ENCODE peak calls at places on chromosome X, in seven cellular contexts. One of them, this sample, is unnamed.

GRCh38 chrX:151386838-151387459 is 10.1 kb upstream of the VMA21 start:
- DNase-seq in heart left ventricle: peak; percentile 46
- DNase-seq in lung: no peak
- DNase-seq in uterus: no peak
- DNase-seq in CD8-positive, alpha-beta T cell: no peak
- DNase-seq in hepatocyte: peak; percentile 25
- DNase-seq in ascending aorta: no peak
- DNase-seq in this sample: peak; percentile 22

GRCh38 chrX:24979081-24979480 is 36.7 kb downstream of the ARX start:
- DNase-seq in heart left ventricle: no peak
- DNase-seq in lung: no peak
- DNase-seq in uterus: no peak
- DNase-seq in CD8-positive, alpha-beta T cell: no peak
- DNase-seq in hepatocyte: no peak
- DNase-seq in ascending aorta: no peak
- DNase-seq in this sample: no peak

GRCh38 chrX:119266364-119266995 is 30.4 kb downstream of the PGRMC1 start:
- DNase-seq in heart left ventricle: no peak
- DNase-seq in lung: no peak
- DNase-seq in uterus: no peak
- DNase-seq in CD8-positive, alpha-beta T cell: no peak
- DNase-seq in hepatocyte: peak; percentile 43
- DNase-seq in ascending aorta: no peak
- DNase-seq in this sample: no peak

GRCh38 chrX:41382699-41383645 is 49.0 kb downstream of the DDX3X start:
- DNase-seq in heart left ventricle: no peak
- DNase-seq in lung: no peak
- DNase-seq in uterus: no peak
- DNase-seq in CD8-positive, alpha-beta T cell: no peak
- DNase-seq in hepatocyte: peak; percentile 56
- DNase-seq in ascending aorta: no peak
- DNase-seq in this sample: no peak

GRCh38 chrX:134798472-134798871 is 140.2 kb upstream of the PLAC1 start:
- DNase-seq in heart left ventricle: no peak
- DNase-seq in lung: no peak
- DNase-seq in uterus: no peak
- DNase-seq in CD8-positive, alpha-beta T cell: no peak
- DNase-seq in hepatocyte: no peak
- DNase-seq in ascending aorta: no peak
- DNase-seq in this sample: no peak

GRCh38 chrX:109847257-109848187 is 114.5 kb upstream of the ACSL4 start:
- DNase-seq in heart left ventricle: no peak
- DNase-seq in lung: no peak
- DNase-seq in uterus: peak; percentile 37
- DNase-seq in CD8-positive, alpha-beta T cell: no peak
- DNase-seq in hepatocyte: peak; percentile 35
- DNase-seq in ascending aorta: no peak
- DNase-seq in this sample: no peak

GRCh38 chrX:49155243-49155899 is 7.2 kb upstream of the MAGIX start:
- DNase-seq in heart left ventricle: peak; percentile 45
- DNase-seq in lung: peak; percentile 64
- DNase-seq in uterus: peak; percentile 73
- DNase-seq in CD8-positive, alpha-beta T cell: no peak
- DNase-seq in hepatocyte: peak; percentile 62
- DNase-seq in ascending aorta: no peak
- DNase-seq in this sample: no peak

GRCh38 chrX:74297766-74298165 is 6.2 kb upstream of the ZCCHC13 start:
- DNase-seq in heart left ventricle: no peak
- DNase-seq in lung: no peak
- DNase-seq in uterus: no peak
- DNase-seq in CD8-positive, alpha-beta T cell: no peak
- DNase-seq in hepatocyte: no peak
- DNase-seq in ascending aorta: no peak
- DNase-seq in this sample: no peak

GRCh38 chrX:33252306-33252825 is 41.0 kb upstream of the DMD start:
- DNase-seq in heart left ventricle: no peak
- DNase-seq in lung: no peak
- DNase-seq in uterus: no peak
- DNase-seq in CD8-positive, alpha-beta T cell: no peak
- DNase-seq in hepatocyte: no peak
- DNase-seq in ascending aorta: no peak
- DNase-seq in this sample: no peak

GRCh38 chrX:115988825-115989224 is 181.7 kb upstream of the AGTR2 start:
- DNase-seq in heart left ventricle: no peak
- DNase-seq in lung: no peak
- DNase-seq in uterus: no peak
- DNase-seq in CD8-positive, alpha-beta T cell: no peak
- DNase-seq in hepatocyte: no peak
- DNase-seq in ascending aorta: no peak
- DNase-seq in this sample: no peak

GRCh38 chrX:108516184-108516583 is 76.5 kb downstream of the COL4A5 start:
- DNase-seq in heart left ventricle: no peak
- DNase-seq in lung: no peak
- DNase-seq in uterus: no peak
- DNase-seq in CD8-positive, alpha-beta T cell: no peak
- DNase-seq in hepatocyte: peak; percentile 6
- DNase-seq in ascending aorta: no peak
- DNase-seq in this sample: no peak

GRCh38 chrX:153423652-153424051 is 12.4 kb downstream of the ZFP92 start:
- DNase-seq in heart left ventricle: peak; percentile 51
- DNase-seq in lung: peak; percentile 55
- DNase-seq in uterus: no peak
- DNase-seq in CD8-positive, alpha-beta T cell: no peak
- DNase-seq in hepatocyte: peak; percentile 35
- DNase-seq in ascending aorta: no peak
- DNase-seq in this sample: peak; percentile 52

GRCh38 chrX:5080812-5081211 is 1147.9 kb downstream of the NLGN4X start:
- DNase-seq in heart left ventricle: no peak
- DNase-seq in lung: no peak
- DNase-seq in uterus: no peak
- DNase-seq in CD8-positive, alpha-beta T cell: no peak
- DNase-seq in hepatocyte: no peak
- DNase-seq in ascending aorta: no peak
- DNase-seq in this sample: no peak

GRCh38 chrX:22392176-22392814 is 119.6 kb downstream of the CBLL2 start:
- DNase-seq in heart left ventricle: no peak
- DNase-seq in lung: no peak
- DNase-seq in uterus: no peak
- DNase-seq in CD8-positive, alpha-beta T cell: no peak
- DNase-seq in hepatocyte: no peak
- DNase-seq in ascending aorta: no peak
- DNase-seq in this sample: no peak

GRCh38 chrX:50877310-50877709 is 33.2 kb upstream of the BMP15 start:
- DNase-seq in heart left ventricle: peak; percentile 27
- DNase-seq in lung: no peak
- DNase-seq in uterus: no peak
- DNase-seq in CD8-positive, alpha-beta T cell: no peak
- DNase-seq in hepatocyte: no peak
- DNase-seq in ascending aorta: no peak
- DNase-seq in this sample: no peak

GRCh38 chrX:141787655-141788054 is 50.5 kb upstream of the MAGEC3 start:
- DNase-seq in heart left ventricle: no peak
- DNase-seq in lung: no peak
- DNase-seq in uterus: no peak
- DNase-seq in CD8-positive, alpha-beta T cell: no peak
- DNase-seq in hepatocyte: no peak
- DNase-seq in ascending aorta: no peak
- DNase-seq in this sample: no peak

GRCh38 chrX:125998432-125998831 is 167.7 kb downstream of the DCAF12L2 start:
- DNase-seq in heart left ventricle: no peak
- DNase-seq in lung: no peak
- DNase-seq in uterus: no peak
- DNase-seq in CD8-positive, alpha-beta T cell: no peak
- DNase-seq in hepatocyte: peak; percentile 14
- DNase-seq in ascending aorta: no peak
- DNase-seq in this sample: no peak

GRCh38 chrX:94057385-94057784 is 383.4 kb downstream of the FAM133A start:
- DNase-seq in heart left ventricle: no peak
- DNase-seq in lung: no peak
- DNase-seq in uterus: no peak
- DNase-seq in CD8-positive, alpha-beta T cell: no peak
- DNase-seq in hepatocyte: no peak
- DNase-seq in ascending aorta: no peak
- DNase-seq in this sample: no peak

GRCh38 chrX:47633671-47634590 is 4.2 kb upstream of the CFP start:
- DNase-seq in heart left ventricle: no peak
- DNase-seq in lung: no peak
- DNase-seq in uterus: no peak
- DNase-seq in CD8-positive, alpha-beta T cell: no peak
- DNase-seq in hepatocyte: no peak
- DNase-seq in ascending aorta: no peak
- DNase-seq in this sample: no peak

GRCh38 chrX:14015941-14016340 is 13.8 kb downstream of the GEMIN8 start:
- DNase-seq in heart left ventricle: no peak
- DNase-seq in lung: no peak
- DNase-seq in uterus: no peak
- DNase-seq in CD8-positive, alpha-beta T cell: no peak
- DNase-seq in hepatocyte: no peak
- DNase-seq in ascending aorta: no peak
- DNase-seq in this sample: no peak

GRCh38 chrX:7147431-7147977 is at the start of gene STS:
- DNase-seq in heart left ventricle: peak; percentile 79
- DNase-seq in lung: peak; percentile 33
- DNase-seq in uterus: peak; percentile 33
- DNase-seq in CD8-positive, alpha-beta T cell: peak; percentile 6
- DNase-seq in hepatocyte: peak; percentile 59
- DNase-seq in ascending aorta: no peak
- DNase-seq in this sample: peak; percentile 38

GRCh38 chrX:71615056-71615455 is 3.3 kb downstream of the CXCR3 start:
- DNase-seq in heart left ventricle: no peak
- DNase-seq in lung: no peak
- DNase-seq in uterus: no peak
- DNase-seq in CD8-positive, alpha-beta T cell: no peak
- DNase-seq in hepatocyte: no peak
- DNase-seq in ascending aorta: no peak
- DNase-seq in this sample: no peak

GRCh38 chrX:24245201-24245600 is 68.7 kb downstream of the SUPT20HL2 start:
- DNase-seq in heart left ventricle: no peak
- DNase-seq in lung: no peak
- DNase-seq in uterus: no peak
- DNase-seq in CD8-positive, alpha-beta T cell: no peak
- DNase-seq in hepatocyte: peak; percentile 61
- DNase-seq in ascending aorta: no peak
- DNase-seq in this sample: no peak

GRCh38 chrX:64976673-64977040 is 407 bp upstream of the ZC4H2 start:
- DNase-seq in heart left ventricle: no peak
- DNase-seq in lung: no peak
- DNase-seq in uterus: no peak
- DNase-seq in CD8-positive, alpha-beta T cell: no peak
- DNase-seq in hepatocyte: no peak
- DNase-seq in ascending aorta: no peak
- DNase-seq in this sample: no peak

GRCh38 chrX:152912121-152912520 is 14.3 kb downstream of the ZNF185 start:
- DNase-seq in heart left ventricle: no peak
- DNase-seq in lung: no peak
- DNase-seq in uterus: no peak
- DNase-seq in CD8-positive, alpha-beta T cell: no peak
- DNase-seq in hepatocyte: no peak
- DNase-seq in ascending aorta: no peak
- DNase-seq in this sample: no peak

GRCh38 chrX:45758319-45758718 is 557.6 kb upstream of the DIPK2B start:
- DNase-seq in heart left ventricle: no peak
- DNase-seq in lung: no peak
- DNase-seq in uterus: no peak
- DNase-seq in CD8-positive, alpha-beta T cell: no peak
- DNase-seq in hepatocyte: no peak
- DNase-seq in ascending aorta: no peak
- DNase-seq in this sample: no peak
- H3K4me3 ChIP-seq in heart left ventricle: no peak overlapping the region
- H3K4me3 ChIP-seq in lung: no peak overlapping the region
- H3K4me3 ChIP-seq in uterus: no peak overlapping the region
- H3K4me3 ChIP-seq in CD8-positive, alpha-beta T cell: no peak overlapping the region
- H3K4me3 ChIP-seq in hepatocyte: no peak overlapping the region
- H3K4me3 ChIP-seq in ascending aorta: no peak overlapping the region
- H3K4me3 ChIP-seq in this sample: no peak overlapping the region

GRCh38 chrX:132491191-132491590 is 2.4 kb upstream of the MBNL3 start:
- DNase-seq in heart left ventricle: no peak
- DNase-seq in lung: no peak
- DNase-seq in uterus: no peak
- DNase-seq in CD8-positive, alpha-beta T cell: no peak
- DNase-seq in hepatocyte: peak; percentile 19
- DNase-seq in ascending aorta: no peak
- DNase-seq in this sample: no peak
- H3K27ac ChIP-seq in heart left ventricle: no peak overlapping the region
- H3K27ac ChIP-seq in lung: no peak overlapping the region
- H3K27ac ChIP-seq in uterus: no peak overlapping the region
- H3K27ac ChIP-seq in CD8-positive, alpha-beta T cell: no peak overlapping the region
- H3K27ac ChIP-seq in hepatocyte: no peak overlapping the region
- H3K27ac ChIP-seq in ascending aorta: no peak overlapping the region
- H3K27ac ChIP-seq in this sample: no peak overlapping the region

GRCh38 chrX:12978205-12979010 is 3.5 kb downstream of the TMSB4X start:
- DNase-seq in heart left ventricle: no peak
- DNase-seq in lung: no peak
- DNase-seq in uterus: peak; percentile 61
- DNase-seq in CD8-positive, alpha-beta T cell: no peak
- DNase-seq in hepatocyte: peak; percentile 75
- DNase-seq in ascending aorta: no peak
- DNase-seq in this sample: peak; percentile 41
- H3K4me3 ChIP-seq in heart left ventricle: peak overlapping the region; percentile 64
- H3K4me3 ChIP-seq in lung: peak overlapping the region; percentile 21
- H3K4me3 ChIP-seq in uterus: peak overlapping the region; percentile 50
- H3K4me3 ChIP-seq in CD8-positive, alpha-beta T cell: peak overlapping the region; percentile 77
- H3K4me3 ChIP-seq in hepatocyte: peak overlapping the region; percentile 84
- H3K4me3 ChIP-seq in ascending aorta: peak overlapping the region; percentile 78
- H3K4me3 ChIP-seq in this sample: peak overlapping the region; percentile 80

DNA sequence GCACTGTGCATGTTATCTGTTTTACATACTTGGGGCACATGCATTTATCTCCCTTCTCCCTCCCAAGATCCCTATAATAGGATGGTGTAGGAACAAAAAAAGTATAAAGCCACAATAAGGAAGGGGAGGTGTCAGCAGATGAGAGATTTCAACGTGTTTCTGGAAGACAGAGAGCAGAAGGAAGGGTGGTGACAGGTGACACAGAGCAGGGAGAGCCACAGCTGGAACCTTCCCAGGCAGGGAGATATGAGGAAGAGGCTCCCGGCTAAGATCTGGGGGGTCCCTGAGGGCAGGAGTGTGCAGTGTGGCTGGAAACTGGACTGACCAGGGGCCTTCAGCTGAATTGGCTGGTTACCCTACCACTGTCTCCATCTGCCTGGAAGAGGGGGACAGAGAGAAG is 107.4 kb downstream of the BCOR start:
- DNase-seq in heart left ventricle: no peak
- DNase-seq in lung: no peak
- DNase-seq in uterus: no peak
- DNase-seq in CD8-positive, alpha-beta T cell: no peak
- DNase-seq in hepatocyte: no peak
- DNase-seq in ascending aorta: no peak
- DNase-seq in this sample: no peak
- H3K27ac ChIP-seq in heart left ventricle: no peak overlapping the region
- H3K27ac ChIP-seq in lung: no peak overlapping the region
- H3K27ac ChIP-seq in uterus: no peak overlapping the region
- H3K27ac ChIP-seq in CD8-positive, alpha-beta T cell: no peak overlapping the region
- H3K27ac ChIP-seq in hepatocyte: no peak overlapping the region
- H3K27ac ChIP-seq in ascending aorta: no peak overlapping the region
- H3K27ac ChIP-seq in this sample: no peak overlapping the region

GRCh38 chrX:137424679-137425078 is 141.2 kb upstream of the ZIC3 start:
- DNase-seq in heart left ventricle: no peak
- DNase-seq in lung: no peak
- DNase-seq in uterus: no peak
- DNase-seq in CD8-positive, alpha-beta T cell: no peak
- DNase-seq in hepatocyte: no peak
- DNase-seq in ascending aorta: no peak
- DNase-seq in this sample: no peak
- H3K4me3 ChIP-seq in heart left ventricle: no peak overlapping the region
- H3K4me3 ChIP-seq in lung: no peak overlapping the region
- H3K4me3 ChIP-seq in uterus: no peak overlapping the region
- H3K4me3 ChIP-seq in CD8-positive, alpha-beta T cell: no peak overlapping the region
- H3K4me3 ChIP-seq in hepatocyte: no peak overlapping the region
- H3K4me3 ChIP-seq in ascending aorta: no peak overlapping the region
- H3K4me3 ChIP-seq in this sample: no peak overlapping the region

GRCh38 chrX:130176942-130177341 is 5.2 kb downstream of the RAB33A start:
- DNase-seq in heart left ventricle: no peak
- DNase-seq in lung: peak; percentile 19
- DNase-seq in uterus: no peak
- DNase-seq in CD8-positive, alpha-beta T cell: no peak
- DNase-seq in hepatocyte: no peak
- DNase-seq in ascending aorta: no peak
- DNase-seq in this sample: no peak
- H3K27ac ChIP-seq in heart left ventricle: no peak overlapping the region
- H3K27ac ChIP-seq in lung: no peak overlapping the region
- H3K27ac ChIP-seq in uterus: no peak overlapping the region
- H3K27ac ChIP-seq in CD8-positive, alpha-beta T cell: no peak overlapping the region
- H3K27ac ChIP-seq in hepatocyte: no peak overlapping the region
- H3K27ac ChIP-seq in ascending aorta: no peak overlapping the region
- H3K27ac ChIP-seq in this sample: no peak overlapping the region